ENCODE peak calls at places on chromosomes 16 and 17, in nine cellular contexts. L, I, Q, P, N, E, T, Y and S are unnamed samples.

GRCh38 chr16:52068447-52069074 is 478.4 kb downstream of the TOX3 start:
- DNase-seq in N (no peak), E (peak; percentile 41), P (peak; percentile 39), Q (no peak), Y (no peak), I (no peak), T (peak; percentile 10), L (peak; percentile 45), S (no peak)

GRCh38 chr16:27429330-27429871 is 27.4 kb downstream of the IL21R start:
- DNase-seq in N (no peak), T (no peak), Y (no peak), Q (no peak), P (no peak), L (no peak), E (no peak), I (no peak), S (no peak)

GRCh38 chr17:32490101-32490482 is 3.3 kb downstream of the CDK5R1 start:
- DNase-seq in L (no peak), Q (no peak), E (no peak), P (no peak), T (no peak), N (no peak), Y (no peak), I (no peak), S (no peak)

GRCh38 chr17:83083368-83084201 is 4.2 kb downstream of the METRNL start:
- DNase-seq in N (peak; percentile 88), P (peak; percentile 54), L (no peak), Q (no peak), Y (no peak), I (no peak), T (peak; percentile 99), E (no peak), S (no peak)

GRCh38 chr16:21101631-21102420 is 48.8 kb downstream of the DNAH3 start:
- DNase-seq in T (peak; percentile 20), Q (no peak), L (peak; percentile 9), P (peak; percentile 53), Y (peak; percentile 50), I (peak; percentile 21), E (peak; percentile 12), N (no peak), S (no peak)

GRCh38 chr16:4966736-4967453 is 8.8 kb downstream of the SEC14L5 start:
- DNase-seq in L (no peak), I (no peak), T (no peak), N (no peak), Y (no peak), E (no peak), Q (no peak), P (no peak), S (no peak)

GRCh38 chr17:76911299-76912007 is 43.2 kb downstream of the MGAT5B start:
- DNase-seq in Q (no peak), E (no peak), P (no peak), T (no peak), I (no peak), L (no peak), N (no peak), Y (no peak), S (no peak)

GRCh38 chr17:72531729-72532128 is 410.9 kb downstream of the SOX9 start:
- DNase-seq in I (no peak), N (no peak), P (no peak), Q (no peak), Y (no peak), T (no peak), E (no peak), L (no peak), S (no peak)

GRCh38 chr16:87956169-87956770 is 5.0 kb downstream of the BANP start:
- DNase-seq in I (peak; percentile 94), E (peak; percentile 53), Y (peak; percentile 77), L (peak; percentile 39), N (peak; percentile 32), P (no peak), Q (no peak), T (peak; percentile 83), S (no peak)

GRCh38 chr16:88634141-88634993 is 4.0 kb upstream of the IL17C start:
- DNase-seq in P (no peak), Y (peak; percentile 85), L (peak; percentile 46), T (peak; percentile 23), I (peak; percentile 73), E (peak; percentile 74), Q (peak; percentile 54), N (no peak), S (no peak)

GRCh38 chr17:59151007-59151406 is 4.0 kb downstream of the SKA2 start:
- DNase-seq in P (no peak), Y (no peak), N (no peak), I (peak; percentile 48), E (no peak), Q (no peak), L (no peak), T (peak; percentile 6), S (no peak)

GRCh38 chr16:14649816-14650215 is 17.1 kb downstream of the BFAR start:
- DNase-seq in Q (no peak), Y (no peak), P (no peak), L (no peak), E (no peak), I (no peak), N (no peak), T (no peak), S (no peak)

GRCh38 chr17:50845260-50846147 is 10.1 kb downstream of the WFIKKN2 start:
- DNase-seq in N (peak; percentile 74), Q (no peak), P (no peak), I (no peak), Y (no peak), L (no peak), E (no peak), T (peak; percentile 60), S (no peak)

GRCh38 chr16:1800703-1801102 is 7.2 kb upstream of the IGFALS start:
- DNase-seq in P (no peak), Q (no peak), L (no peak), E (no peak), I (no peak), N (no peak), T (no peak), Y (no peak), S (no peak)

GRCh38 chr17:77363821-77364361 is 223.1 kb downstream of the SEC14L1 start:
- DNase-seq in T (peak; percentile 58), N (no peak), Q (no peak), E (no peak), P (no peak), L (no peak), Y (peak; percentile 95), I (no peak), S (no peak)

DNA sequence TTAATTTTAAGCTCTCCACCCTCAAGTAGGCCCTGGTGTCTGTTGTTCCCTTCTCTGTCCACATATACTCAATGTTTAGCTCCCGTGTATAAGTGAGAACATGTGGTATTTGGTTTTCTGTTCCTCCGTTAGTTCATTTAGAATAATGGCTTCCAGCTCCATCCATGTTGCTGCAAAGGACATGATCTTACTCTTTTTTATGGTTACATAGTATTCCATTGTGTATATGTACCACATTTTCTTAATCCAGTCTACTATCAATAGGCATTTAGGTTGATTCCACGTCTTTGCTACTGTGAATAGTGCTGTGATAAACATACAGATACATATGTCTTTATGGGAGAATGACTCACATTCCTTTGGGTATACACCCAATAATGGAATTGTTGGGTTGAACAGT is 111.4 kb upstream of the NACA2 start:
- DNase-seq in Q (no peak), Y (no peak), L (no peak), T (no peak), I (no peak), P (no peak), N (no peak), E (no peak), S (no peak)
- H3K9me3 ChIP-seq in Q (peaks cover 7% of the 10 kb centered on the region), Y (peaks cover 5% of the 10 kb centered on the region), L (peaks cover 9% of the 10 kb centered on the region), T (peaks cover 19% of the 10 kb centered on the region), I (peaks cover 40% of the 10 kb centered on the region), P (peaks cover 41% of the 10 kb centered on the region), N (peaks cover 16% of the 10 kb centered on the region), E (peaks cover 32% of the 10 kb centered on the region), S (no peaks in the 10 kb centered on the region)

GRCh38 chr16:70608516-70608915 is 37.8 kb upstream of the IL34 start:
- DNase-seq in E (no peak), T (no peak), N (peak; percentile 71), P (no peak), Y (no peak), Q (no peak), I (no peak), L (no peak), S (no peak)
- H3K27ac ChIP-seq in E (no peak overlapping the region), T (no peak overlapping the region), N (no peak overlapping the region), P (no peak overlapping the region), Y (no peak overlapping the region), Q (no peak overlapping the region), I (no peak overlapping the region), L (no peak overlapping the region), S (peak overlapping the region; percentile 77)

GRCh38 chr17:12683299-12683698 is 17.6 kb downstream of the MYOCD start:
- DNase-seq in Y (no peak), N (no peak), L (no peak), I (no peak), T (no peak), P (no peak), E (no peak), Q (no peak), S (no peak)

GRCh38 chr17:12680993-12681392 is 15.3 kb downstream of the MYOCD start:
- DNase-seq in Q (no peak), P (no peak), L (no peak), I (no peak), Y (no peak), N (no peak), T (no peak), E (no peak), S (no peak)

GRCh38 chr17:12680407-12680897 is 14.8 kb downstream of the MYOCD start:
- DNase-seq in Y (no peak), Q (peak; percentile 21), T (peak; percentile 34), L (no peak), P (no peak), I (no peak), N (no peak), E (peak; percentile 25), S (no peak)
- H3K4me3 ChIP-seq in Y (no peak overlapping the region), Q (no peak overlapping the region), T (peak overlapping the region; percentile 3), L (no peak overlapping the region), P (no peak overlapping the region), I (no peak overlapping the region), N (no peak overlapping the region), E (no peak overlapping the region), S (no peak overlapping the region)

GRCh38 chr16:11848842-11849241 is 2.5 kb downstream of the RSL1D1 start:
- DNase-seq in L (no peak), Q (no peak), N (no peak), T (peak; percentile 77), Y (no peak), I (no peak), E (no peak), P (no peak), S (no peak)
- H3K9me3 ChIP-seq in L (no peaks in the 10 kb centered on the region), Q (no peaks in the 10 kb centered on the region), N (no peaks in the 10 kb centered on the region), T (no peaks in the 10 kb centered on the region), Y (no peaks in the 10 kb centered on the region), I (no peaks in the 10 kb centered on the region), E (no peaks in the 10 kb centered on the region), P (no peaks in the 10 kb centered on the region), S (no peaks in the 10 kb centered on the region)

GRCh38 chr17:68458260-68459029 is 1.1 kb upstream of the WIPI1 start:
- DNase-seq in I (no peak), N (no peak), Q (no peak), Y (no peak), L (no peak), P (no peak), E (no peak), T (no peak), S (no peak)
- H3K27ac ChIP-seq in I (peak overlapping the region; percentile 82), N (no peak overlapping the region), Q (peak overlapping the region; percentile 86), Y (peak overlapping the region; percentile 34), L (no peak overlapping the region), P (no peak overlapping the region), E (peak overlapping the region; percentile 92), T (no peak overlapping the region), S (peak overlapping the region; percentile 95)